ENCODE peak calls at places on chromosomes 6 and 20, in four cellular contexts. N, P, L and Y are unnamed samples.

GRCh38 chr6:34145161-34146020 is 496 bp downstream of the GRM4 start:
- DNase-seq in N (no peak), P (no peak), L (peak; percentile 64), Y (peak; percentile 55)

GRCh38 chr6:134026597-134026996 is 25.8 kb downstream of the SLC2A12 start:
- DNase-seq in N (no peak), P (no peak), L (no peak), Y (no peak)

GRCh38 chr20:11891827-11892521 is 25.7 kb upstream of the BTBD3 start:
- DNase-seq in N (peak; percentile 66), P (peak; percentile 81), L (no peak), Y (peak; percentile 64)

GRCh38 chr6:35897036-35897435 is 23.9 kb downstream of the SRPK1 start:
- DNase-seq in N (no peak), P (no peak), L (no peak), Y (no peak)

GRCh38 chr6:168941036-168941435 is 312.6 kb downstream of the THBS2 start:
- DNase-seq in N (no peak), P (no peak), L (no peak), Y (no peak)

GRCh38 chr20:41248371-41249024 is 69.0 kb downstream of the ZHX3 start:
- DNase-seq in N (no peak), P (no peak), L (no peak), Y (no peak)

GRCh38 chr20:2485080-2485479 is 14.5 kb upstream of the SNRPB start:
- DNase-seq in N (no peak), P (no peak), L (no peak), Y (no peak)

GRCh38 chr6:156912431-156912830 is 135.3 kb downstream of the ARID1B start:
- DNase-seq in N (no peak), P (no peak), L (no peak), Y (peak; percentile 26)

GRCh38 chr20:25360631-25361286 is 29.9 kb downstream of the ABHD12 start:
- DNase-seq in N (no peak), P (no peak), L (no peak), Y (peak; percentile 32)

GRCh38 chr6:35694462-35694861 is 5.7 kb upstream of the FKBP5 start:
- DNase-seq in N (peak; percentile 24), P (no peak), L (no peak), Y (no peak)

GRCh38 chr6:114364295-114364694 is 21.5 kb upstream of the HS3ST5 start:
- DNase-seq in N (no peak), P (no peak), L (no peak), Y (peak; percentile 12)

GRCh38 chr6:132598473-132598872 is 8.9 kb upstream of the TAAR5 start:
- DNase-seq in N (peak; percentile 44), P (no peak), L (no peak), Y (peak; percentile 13)

GRCh38 chr20:33276303-33277113 is 6.5 kb upstream of the BPIFB1 start:
- DNase-seq in N (no peak), P (no peak), L (no peak), Y (peak; percentile 59)

GRCh38 chr6:157390273-157391060 is 9.5 kb downstream of the ZDHHC14 start:
- DNase-seq in N (no peak), P (no peak), L (no peak), Y (no peak)

GRCh38 chr20:50913976-50914375 is 17.3 kb downstream of the ADNP start:
- DNase-seq in N (no peak), P (no peak), L (no peak), Y (no peak)

DNA sequence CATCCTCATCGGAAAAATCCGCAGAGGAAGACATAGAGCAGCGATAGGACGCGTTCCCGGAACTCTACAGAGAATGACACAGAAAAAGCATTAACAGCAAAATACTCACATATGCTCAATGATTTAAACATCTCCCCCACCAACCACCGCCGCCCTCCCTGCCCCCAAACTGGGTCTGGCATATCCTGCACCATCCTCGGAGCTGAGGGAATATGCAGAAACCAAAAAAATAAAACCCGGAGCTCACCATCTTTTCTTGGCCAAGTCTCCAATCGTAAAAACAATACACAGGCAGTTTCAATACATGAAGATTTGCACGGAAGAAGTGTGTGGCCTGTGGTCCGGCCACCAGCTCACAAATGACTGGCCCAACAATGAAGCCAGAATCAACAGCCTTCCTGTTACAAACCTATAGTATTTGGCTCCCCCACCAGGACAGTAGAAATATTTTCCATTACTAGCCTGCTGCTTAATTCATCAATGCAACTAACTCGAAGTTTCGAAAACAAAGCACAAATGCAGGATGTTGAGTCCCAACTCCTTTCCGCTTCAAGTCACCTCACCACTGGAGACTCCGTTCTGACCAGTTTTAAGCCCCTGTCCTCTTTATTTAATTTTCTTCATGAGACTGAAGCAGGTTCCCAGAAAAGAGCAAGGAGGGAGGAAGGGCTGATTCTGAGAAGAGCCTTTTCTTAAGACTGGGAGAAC is 103.2 kb upstream of the BEND6 start:
- DNase-seq in N (no peak), P (peak; percentile 37), L (no peak), Y (peak; percentile 67)
- H3K4me1 ChIP-seq in N (peaks cover 42% of the 10 kb centered on the region), P (no peaks in the 10 kb centered on the region), L (peaks cover 28% of the 10 kb centered on the region), Y (peaks cover 11% of the 10 kb centered on the region)

GRCh38 chr6:11380969-11381744 is 148.7 kb upstream of the NEDD9 start:
- DNase-seq in N (no peak), P (no peak), L (no peak), Y (no peak)

GRCh38 chr6:11381801-11382513 is 149.5 kb upstream of the NEDD9 start:
- DNase-seq in N (no peak), P (peak; percentile 54), L (no peak), Y (no peak)

GRCh38 chr6:11379805-11380204 is 147.3 kb upstream of the NEDD9 start:
- DNase-seq in N (no peak), P (no peak), L (no peak), Y (no peak)

GRCh38 chr6:11378639-11379038 is 146.2 kb upstream of the NEDD9 start:
- DNase-seq in N (no peak), P (no peak), L (no peak), Y (no peak)

GRCh38 chr6:11380549-11380948 is 148.1 kb upstream of the NEDD9 start:
- DNase-seq in N (no peak), P (no peak), L (no peak), Y (no peak)
- H3K4me3 ChIP-seq in N (no peak overlapping the region), P (no peak overlapping the region), L (no peak overlapping the region), Y (no peak overlapping the region)

DNA sequence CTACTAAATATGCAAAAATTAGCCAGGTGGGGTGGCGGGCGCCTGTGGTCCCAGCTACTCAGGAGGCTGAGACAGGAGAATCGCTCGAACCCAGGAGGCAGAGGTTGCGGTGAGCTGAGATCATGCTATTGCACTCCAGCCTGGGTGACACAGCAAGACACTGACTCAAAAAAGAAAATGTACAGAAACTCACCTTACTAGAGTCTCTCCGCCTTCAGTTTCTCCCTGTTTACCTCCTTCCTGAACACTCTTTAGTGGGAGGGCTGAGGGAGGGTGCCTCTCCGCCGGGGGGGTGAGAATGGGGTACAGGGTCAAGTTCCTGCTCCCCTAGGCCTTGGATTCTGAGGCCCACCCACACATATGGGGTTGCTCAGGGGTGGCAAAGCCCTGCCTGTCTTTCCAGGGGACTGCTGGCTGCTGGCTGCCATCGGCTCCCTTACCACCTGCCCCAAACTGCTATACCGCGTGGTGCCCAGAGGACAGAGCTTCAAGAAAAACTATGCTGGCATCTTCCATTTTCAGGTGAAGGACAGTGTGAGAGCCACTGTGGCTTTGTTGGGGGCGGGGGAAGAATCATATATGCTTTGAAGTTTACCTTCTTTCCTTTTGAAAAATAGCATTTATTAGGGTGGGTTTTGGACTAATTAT is 13.4 kb downstream of the CAPN11 start:
- DNase-seq in N (no peak), P (no peak), L (no peak), Y (no peak)
- H3K4me1 ChIP-seq in N (peaks cover 3% of the 10 kb centered on the region), P (peaks cover 8% of the 10 kb centered on the region), L (peaks cover 16% of the 10 kb centered on the region), Y (no peaks in the 10 kb centered on the region)

DNA sequence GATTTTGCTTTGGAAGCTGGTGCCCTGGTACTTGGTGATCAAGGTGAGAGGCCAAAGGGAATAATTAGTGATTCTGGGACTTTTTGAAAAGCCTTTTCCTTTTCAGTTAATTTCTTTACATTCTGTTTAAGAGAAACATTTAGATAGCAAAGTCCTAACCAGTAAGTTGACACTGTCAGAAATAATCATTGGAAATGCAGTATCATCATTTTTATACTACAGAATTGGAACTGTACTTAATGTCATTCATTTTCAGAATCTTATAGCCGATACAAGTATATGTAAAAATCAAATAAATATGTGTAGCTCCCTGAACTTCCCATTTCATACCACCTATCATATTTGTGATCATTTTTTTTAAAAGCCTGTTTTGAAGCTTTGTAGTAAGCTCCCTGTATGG is 27.5 kb downstream of the MCM8 start:
- DNase-seq in N (no peak), P (no peak), L (no peak), Y (no peak)
- H3K4me3 ChIP-seq in N (no peak overlapping the region), P (no peak overlapping the region), L (no peak overlapping the region), Y (no peak overlapping the region)

DNA sequence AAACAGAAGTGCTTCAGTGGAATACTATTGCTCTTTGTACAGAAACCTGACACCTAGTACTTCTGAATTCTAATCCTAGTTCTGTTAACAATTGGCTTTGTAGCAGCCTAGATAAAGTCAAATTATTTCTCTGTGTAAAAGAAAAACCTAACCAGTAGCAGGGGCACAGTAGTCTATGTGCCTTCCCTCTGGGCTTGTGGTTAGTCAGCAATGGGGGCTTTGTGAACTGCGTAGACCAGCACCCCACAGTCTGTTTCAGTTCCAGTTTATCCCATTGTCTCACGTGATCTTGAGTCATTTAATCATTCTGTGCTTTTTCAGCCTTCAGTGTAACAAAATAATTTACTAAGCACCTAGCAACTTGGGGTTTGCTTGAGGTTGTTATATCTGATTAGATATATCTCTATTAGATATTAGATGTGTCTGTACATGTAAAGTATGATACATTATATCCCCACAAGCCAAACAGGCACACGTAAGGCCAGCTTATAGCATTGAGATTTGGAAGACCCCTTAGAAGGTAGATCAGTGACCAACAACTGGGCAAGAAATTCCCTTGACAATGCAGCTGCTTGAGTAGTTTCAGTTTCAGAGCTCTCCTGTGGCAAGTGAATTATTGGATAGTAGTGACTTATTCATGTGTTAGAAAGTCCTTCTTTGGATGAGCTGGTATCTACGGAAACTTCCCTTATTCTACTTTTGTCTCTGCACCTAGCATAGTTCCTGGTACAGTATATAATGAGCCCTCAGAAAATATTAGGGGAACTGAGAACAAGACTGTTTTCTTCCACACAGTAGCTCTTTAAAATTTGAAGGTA is 27.9 kb upstream of the CCR6 start:
- DNase-seq in N (no peak), P (no peak), L (no peak), Y (no peak)
- H3K4me1 ChIP-seq in N (no peaks in the 10 kb centered on the region), P (no peaks in the 10 kb centered on the region), L (peaks cover 6% of the 10 kb centered on the region), Y (no peaks in the 10 kb centered on the region)

DNA sequence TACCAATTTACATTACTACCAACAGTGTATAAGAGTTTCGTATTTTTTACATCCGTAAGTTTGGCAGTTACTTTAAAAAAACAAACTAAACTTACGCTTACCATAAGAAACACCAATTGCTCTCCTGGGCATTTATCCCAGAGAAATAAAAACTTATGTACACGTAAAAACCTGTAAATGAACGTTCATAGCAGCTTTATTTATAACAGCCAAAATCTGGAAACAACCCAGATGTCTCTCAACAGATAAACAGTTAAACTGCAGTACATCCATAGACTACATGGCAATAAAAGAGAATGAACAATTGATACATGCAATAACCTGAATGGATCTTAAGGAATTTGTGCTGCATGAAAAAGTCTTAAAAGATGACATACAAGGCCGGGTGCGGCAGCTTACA is 30.7 kb downstream of the NCR2 start:
- DNase-seq in N (no peak), P (no peak), L (no peak), Y (no peak)
- H3K4me3 ChIP-seq in N (no peak overlapping the region), P (no peak overlapping the region), L (no peak overlapping the region), Y (no peak overlapping the region)